ENCODE peak calls at places on chromosomes 2 and 18, in ten cellular contexts. V is IMR-90, H is A549, O is aorta, I is uterus, D is BE2C, C is hepatocyte, Q is heart right ventricle, N is ovary, T is esophagus squamous epithelium. K is an unnamed sample. For H3K4me1, the result is how much of the 10 kb centered on the place peaks cover.

GRCh38 chr18:28411806-28412205 is 234.9 kb upstream of the CDH2 start:
- DNase-seq in C (no peak), D (no peak), V (no peak), I (no peak), O (no peak), N (no peak), T (no peak), Q (peak), H (no peak), K (peak)

GRCh38 chr2:47512581-47513083 is 109.7 kb downstream of the MSH2 start:
- DNase-seq in V (peak), N (no peak), I (no peak), Q (no peak), O (no peak), T (no peak), C (no peak), D (peak), H (peak), K (no peak)

GRCh38 chr2:238257786-238258700 is 18.2 kb upstream of the HES6 start:
- DNase-seq in V (no peak), T (no peak), I (no peak), C (no peak), O (peak), Q (peak), H (no peak), N (no peak), D (no peak), K (no peak)

GRCh38 chr2:171482877-171483276 is 39.4 kb upstream of the CYBRD1 start:
- DNase-seq in I (no peak), T (no peak), V (peak), D (no peak), N (no peak), H (no peak), C (no peak), O (no peak), Q (no peak), K (no peak)

GRCh38 chr2:26279886-26280285 is 35.1 kb downstream of the HADHB start:
- DNase-seq in D (no peak), H (no peak), C (no peak), I (no peak), N (no peak), T (no peak), O (no peak), Q (no peak), V (no peak), K (no peak)

GRCh38 chr2:177165731-177166711 is 46.6 kb upstream of the HNRNPA3 start:
- DNase-seq in Q (no peak), T (no peak), D (peak), C (peak), I (no peak), O (no peak), N (peak), V (peak), H (peak), K (no peak)

GRCh38 chr2:217520361-217521010 is 482.3 kb downstream of the TNS1 start:
- DNase-seq in I (no peak), V (no peak), Q (no peak), H (no peak), D (no peak), O (no peak), N (no peak), T (no peak), C (no peak), K (no peak)

GRCh38 chr2:207167129-207167923 is 1.6 kb upstream of the KLF7 start:
- DNase-seq in N (no peak), V (peak), O (no peak), T (no peak), Q (no peak), I (no peak), C (no peak), D (no peak), H (no peak), K (no peak)

GRCh38 chr2:240557808-240558207 is at the start of gene ANKMY1:
- DNase-seq in I (peak), T (no peak), V (peak), D (peak), N (peak), C (peak), H (no peak), O (peak), Q (peak), K (peak)

GRCh38 chr2:143728498-143728897 is 599.3 kb downstream of the ARHGAP15 start:
- DNase-seq in Q (no peak), V (no peak), T (no peak), I (no peak), N (no peak), C (no peak), D (no peak), O (no peak), H (no peak), K (no peak)

GRCh38 chr2:30073523-30073922 is 73.3 kb upstream of the YPEL5 start:
- DNase-seq in T (no peak), H (no peak), N (no peak), O (no peak), D (no peak), Q (no peak), V (no peak), I (no peak), C (no peak), K (no peak)

GRCh38 chr2:238890806-238891666 is 43.2 kb downstream of the TWIST2 start:
- DNase-seq in Q (no peak), H (no peak), N (no peak), O (no peak), T (no peak), V (no peak), D (no peak), C (no peak), I (no peak), K (no peak)

GRCh38 chr18:42583197-42583776 is 532.2 kb downstream of the RIT2 start:
- DNase-seq in Q (no peak), H (no peak), N (no peak), T (no peak), V (no peak), I (no peak), O (no peak), D (no peak), C (peak), K (no peak)

GRCh38 chr2:180618570-180618969 is 361.8 kb upstream of the UBE2E3 start:
- DNase-seq in H (no peak), I (no peak), T (no peak), C (no peak), D (no peak), N (no peak), O (no peak), V (peak), Q (no peak), K (no peak)

GRCh38 chr2:19860022-19860421 is 41.8 kb downstream of the TTC32 start:
- DNase-seq in Q (peak), O (peak), C (no peak), D (no peak), V (peak), H (peak), N (no peak), T (no peak), I (no peak), K (peak)

GRCh38 chr2:85584857-85585780 is 888 bp downstream of the VAMP5 start:
- DNase-seq in I (peak), H (peak), Q (no peak), O (no peak), N (no peak), V (peak), D (no peak), C (peak), T (no peak), K (no peak)

GRCh38 chr2:45888167-45888566 is 236.7 kb downstream of the PRKCE start:
- DNase-seq in D (no peak), I (no peak), C (no peak), H (no peak), O (no peak), N (no peak), T (no peak), V (peak), Q (no peak), K (no peak)

GRCh38 chr2:111200333-111200879 is 79.7 kb downstream of the BCL2L11 start:
- DNase-seq in N (no peak), D (no peak), O (no peak), C (no peak), T (no peak), H (no peak), V (no peak), Q (no peak), I (no peak), K (no peak)

GRCh38 chr2:232530626-232531260 is 4.8 kb downstream of the CHRND start:
- DNase-seq in V (no peak), N (no peak), H (no peak), Q (peak), I (no peak), C (no peak), D (no peak), O (peak), T (no peak), K (peak)

GRCh38 chr2:222613715-222614331 is 42.1 kb downstream of the FARSB start:
- DNase-seq in D (peak), C (peak), I (no peak), Q (no peak), N (no peak), O (no peak), T (no peak), V (peak), H (peak), K (no peak)

GRCh38 chr2:112199188-112199587 is 55.7 kb downstream of the ZC3H8 start:
- DNase-seq in I (no peak), C (no peak), Q (no peak), V (no peak), H (no peak), N (no peak), T (no peak), D (no peak), O (no peak), K (no peak)

GRCh38 chr2:43424262-43425207 is 171.3 kb downstream of the THADA start:
- DNase-seq in C (peak), Q (no peak), O (no peak), D (peak), H (no peak), I (no peak), T (no peak), V (no peak), N (no peak), K (no peak)

GRCh38 chr2:196334710-196335109 is 163.3 kb upstream of the STK17B start:
- DNase-seq in D (no peak), I (no peak), Q (no peak), V (peak), C (no peak), T (no peak), H (no peak), O (no peak), N (no peak), K (no peak)

GRCh38 chr2:48452108-48452507 is 77.8 kb upstream of the STON1 start:
- DNase-seq in O (no peak), D (peak), V (no peak), T (no peak), Q (no peak), N (no peak), H (no peak), C (no peak), I (no peak), K (no peak)

GRCh38 chr18:11985532-11985931 is 4.2 kb downstream of the IMPA2 start:
- DNase-seq in V (no peak), Q (no peak), O (peak), N (no peak), C (no peak), T (no peak), D (no peak), I (no peak), H (no peak), K (no peak)

GRCh38 chr2:8915941-8916340 is 78.5 kb upstream of the KIDINS220 start:
- DNase-seq in C (no peak), I (no peak), D (no peak), Q (no peak), N (no peak), O (no peak), H (no peak), V (no peak), T (no peak), K (no peak)

GRCh38 chr2:65465124-65465523 is 32.7 kb upstream of the SPRED2 start:
- DNase-seq in C (no peak), O (no peak), I (no peak), Q (no peak), N (no peak), V (no peak), H (no peak), T (no peak), D (no peak), K (no peak)

GRCh38 chr2:221443631-221444030 is 128.5 kb downstream of the EPHA4 start:
- DNase-seq in D (no peak), N (no peak), O (no peak), V (no peak), I (no peak), H (no peak), C (no peak), T (no peak), Q (no peak), K (no peak)

GRCh38 chr18:79634593-79634992 is 45.0 kb upstream of the CTDP1 start:
- DNase-seq in C (no peak), Q (no peak), T (no peak), N (no peak), O (no peak), H (no peak), D (no peak), I (no peak), V (no peak), K (no peak)

GRCh38 chr18:49178736-49179135 is 228.0 kb upstream of the SMAD7 start:
- DNase-seq in H (peak), T (no peak), D (peak), Q (no peak), N (no peak), C (peak), O (no peak), I (no peak), V (peak), K (no peak)

GRCh38 chr2:17604050-17604449 is 63.6 kb downstream of the VSNL1 start:
- DNase-seq in T (no peak), Q (no peak), D (no peak), I (no peak), H (no peak), C (no peak), O (no peak), N (no peak), V (no peak), K (no peak)

GRCh38 chr18:61183798-61184197 is 149.4 kb upstream of the CDH20 start:
- DNase-seq in N (no peak), H (no peak), I (no peak), V (no peak), O (no peak), Q (no peak), T (no peak), D (no peak), C (no peak), K (no peak)

GRCh38 chr2:118986733-118987132 is 44.7 kb downstream of the MARCO start:
- DNase-seq in V (no peak), I (no peak), H (no peak), N (no peak), Q (no peak), C (no peak), T (no peak), O (no peak), D (no peak), K (no peak)

GRCh38 chr2:56522605-56523089 is 338.9 kb downstream of the CCDC85A start:
- DNase-seq in C (peak), T (no peak), H (peak), I (no peak), V (peak), D (no peak), N (no peak), Q (peak), O (no peak), K (peak)

GRCh38 chr2:236548179-236548918 is 21.3 kb upstream of the ACKR3 start:
- DNase-seq in C (no peak), I (no peak), O (no peak), T (no peak), V (no peak), D (no peak), Q (no peak), H (no peak), N (no peak), K (no peak)

GRCh38 chr2:83516503-83516902 is 942.6 kb downstream of the SUCLG1 start:
- DNase-seq in C (no peak), H (no peak), I (no peak), Q (no peak), D (no peak), N (no peak), O (no peak), V (no peak), T (no peak), K (no peak)

GRCh38 chr2:223841436-223842180 is 4.2 kb upstream of the AP1S3 start:
- DNase-seq in N (no peak), D (no peak), Q (no peak), C (no peak), H (no peak), V (no peak), T (no peak), I (no peak), O (no peak), K (no peak)

GRCh38 chr2:138827426-138828054 is 47.4 kb upstream of the NXPH2 start:
- DNase-seq in V (peak), I (no peak), O (no peak), N (no peak), C (peak), H (peak), D (peak), T (no peak), Q (no peak), K (no peak)

GRCh38 chr18:63564576-63564975 is 22.4 kb downstream of the SERPINB12 start:
- DNase-seq in T (no peak), C (no peak), D (no peak), V (no peak), Q (no peak), O (no peak), N (no peak), I (no peak), H (no peak), K (no peak)

GRCh38 chr2:72924353-72925240 is 7.3 kb downstream of the EMX1 start:
- DNase-seq in V (no peak), O (peak), T (no peak), C (no peak), Q (no peak), I (no peak), D (no peak), H (no peak), N (no peak), K (no peak)

GRCh38 chr2:72925328-72925943 is 8.1 kb downstream of the EMX1 start:
- DNase-seq in D (no peak), T (no peak), I (no peak), H (no peak), V (no peak), Q (no peak), O (peak), N (no peak), C (no peak), K (no peak)

GRCh38 chr2:72921866-72922265 is 4.5 kb downstream of the EMX1 start:
- DNase-seq in O (no peak), C (no peak), D (no peak), T (no peak), Q (no peak), I (no peak), V (no peak), H (no peak), N (no peak), K (no peak)

GRCh38 chr2:72926368-72926767 is 9.0 kb downstream of the EMX1 start:
- DNase-seq in Q (no peak), N (no peak), O (no peak), D (no peak), H (no peak), C (no peak), T (no peak), V (no peak), I (no peak), K (no peak)

GRCh38 chr2:72923833-72924352 is 6.6 kb downstream of the EMX1 start:
- DNase-seq in V (no peak), D (no peak), C (peak), T (no peak), H (no peak), Q (no peak), N (no peak), I (no peak), O (peak), K (no peak)
- H3K4me1 ChIP-seq in V (under half), D (under half), C (under half), T (under half), H (under half), Q (under half), N (under half), I (under half), O (under half), K (under half)

DNA sequence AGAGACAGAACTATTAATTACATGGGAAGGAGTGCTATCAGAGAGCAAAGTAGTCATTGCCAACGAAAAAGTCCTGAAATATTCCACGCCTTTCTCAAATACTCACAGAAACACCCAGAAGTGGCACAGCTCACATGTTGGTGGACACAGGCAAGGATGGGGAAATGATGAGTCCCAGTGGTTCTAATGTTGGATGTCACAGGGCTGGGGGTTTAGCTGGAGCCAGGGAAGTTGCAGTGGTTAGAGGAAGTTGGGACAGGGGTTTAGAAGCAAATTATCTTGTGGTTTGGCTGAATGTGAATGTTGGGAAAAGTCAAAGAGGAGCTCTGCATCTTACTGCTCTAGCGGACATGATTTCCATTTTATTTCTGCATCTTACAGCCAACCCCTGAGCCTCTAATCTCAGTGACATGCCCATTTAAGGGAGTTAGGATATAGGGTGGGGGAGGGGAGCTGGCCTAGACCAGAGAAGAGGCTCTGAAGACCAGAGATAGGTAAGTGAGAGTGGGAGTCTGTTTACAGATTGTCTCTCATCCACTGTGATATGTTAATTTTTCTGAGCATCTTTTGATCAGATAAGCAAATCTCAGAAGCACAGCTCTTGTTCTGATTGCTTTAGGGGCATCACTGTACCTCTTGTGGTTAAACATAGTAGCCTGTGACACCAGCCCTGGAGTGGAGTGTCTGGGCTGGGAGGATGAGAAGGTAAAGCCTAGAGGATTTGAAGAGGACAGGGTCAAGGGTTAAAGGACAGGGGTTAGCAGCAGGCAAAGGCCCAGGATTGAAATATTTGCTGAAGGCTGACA is 43.5 kb downstream of the SETBP1 start:
- DNase-seq in Q (no peak), N (no peak), H (no peak), O (no peak), T (no peak), I (no peak), V (no peak), D (no peak), C (no peak), K (no peak)
- H3K4me1 ChIP-seq in Q (under half), N (under half), H (under half), O (under half), T (under half), I (under half), V (under half), D (under half), C (under half), K (under half)

GRCh38 chr2:101396352-101396717 is 9.0 kb upstream of the CREG2 start:
- DNase-seq in C (peak), N (no peak), D (no peak), I (no peak), V (peak), H (peak), O (no peak), T (no peak), Q (no peak), K (no peak)
- H3K4me1 ChIP-seq in C (under half), N (under half), D (under half), I (under half), V (under half), H (under half), O (under half), T (under half), Q (under half), K (under half)

DNA sequence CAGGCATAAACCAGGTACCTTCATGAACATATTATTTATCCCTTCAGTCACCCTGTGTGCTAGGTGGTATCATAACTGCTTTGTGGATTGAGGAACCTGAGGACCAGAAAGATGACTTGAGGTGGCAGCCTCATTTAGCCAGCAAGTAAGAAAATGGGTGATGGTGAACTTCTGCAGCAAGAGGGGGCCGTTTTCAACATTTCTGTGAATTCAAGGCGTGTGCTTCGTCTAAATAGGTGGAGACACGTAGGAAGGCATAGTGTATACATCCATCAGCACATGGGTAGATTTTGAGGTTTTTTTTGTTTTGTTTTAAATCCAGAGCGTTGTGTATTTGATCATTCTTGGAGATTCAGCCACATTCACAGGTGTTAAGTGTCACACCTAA is 118.7 kb downstream of the SPTBN1 start:
- DNase-seq in H (no peak), O (no peak), I (no peak), C (no peak), N (no peak), D (no peak), T (no peak), V (no peak), Q (no peak), K (no peak)
- H3K4me1 ChIP-seq in H (half or more), O (under half), I (under half), C (half or more), N (under half), D (under half), T (half or more), V (under half), Q (half or more), K (half or more)

GRCh38 chr2:63050186-63050915 is at the start of gene OTX1:
- DNase-seq in I (no peak), O (peak), D (no peak), V (peak), C (peak), T (no peak), N (peak), Q (no peak), H (peak), K (no peak)
- H3K4me1 ChIP-seq in I (under half), O (under half), D (under half), V (under half), C (under half), T (under half), N (under half), Q (under half), H (under half), K (half or more)

K was measured in left ventricle myocardium inferior.